ENCODE peak calls at places on chromosomes 12 and 14, in ten cellular contexts. One of them, this sample, is unnamed.

GRCh38 chr14:58066115-58066514 is 85.9 kb downstream of the ARMH4 start:
- DNase-seq in suprapubic skin: no peak
- DNase-seq in HuH-7.5: no peak
- DNase-seq in NCI-H2081: no peak
- DNase-seq in islet precursor cell: no peak
- DNase-seq in stimulated activated CD8-positive, alpha-beta memory T cell treated with anti-CD3 and anti-CD28 coated beads, Interleukin-12 subunit alpha, Interleukin-12 subunit beta, amount 100 ng/mL, for 4 hours: no peak
- DNase-seq in EH: no peak
- DNase-seq in uterus: no peak
- DNase-seq in COLO829: no peak
- DNase-seq in MV-4-11: no peak
- DNase-seq in this sample: no peak

GRCh38 chr14:105085766-105086165 is 20.5 kb upstream of the GPR132 start:
- DNase-seq in suprapubic skin: peak
- DNase-seq in stimulated activated CD8-positive, alpha-beta memory T cell treated with anti-CD3 and anti-CD28 coated beads, Interleukin-12 subunit alpha, Interleukin-12 subunit beta, amount 100 ng/mL, for 4 hours: no peak
- DNase-seq in HuH-7.5: no peak
- DNase-seq in islet precursor cell: no peak
- DNase-seq in EH: no peak
- DNase-seq in COLO829: no peak
- DNase-seq in MV-4-11: no peak
- DNase-seq in uterus: no peak
- DNase-seq in NCI-H2081: no peak
- DNase-seq in this sample: no peak

GRCh38 chr12:52860102-52860838 is 11.5 kb upstream of the KRT78 start:
- DNase-seq in MV-4-11: no peak
- DNase-seq in uterus: no peak
- DNase-seq in EH: peak
- DNase-seq in stimulated activated CD8-positive, alpha-beta memory T cell treated with anti-CD3 and anti-CD28 coated beads, Interleukin-12 subunit alpha, Interleukin-12 subunit beta, amount 100 ng/mL, for 4 hours: no peak
- DNase-seq in suprapubic skin: no peak
- DNase-seq in NCI-H2081: no peak
- DNase-seq in islet precursor cell: no peak
- DNase-seq in HuH-7.5: no peak
- DNase-seq in COLO829: no peak
- DNase-seq in this sample: peak

GRCh38 chr14:89486505-89486904 is 69.5 kb upstream of the FOXN3 start:
- DNase-seq in stimulated activated CD8-positive, alpha-beta memory T cell treated with anti-CD3 and anti-CD28 coated beads, Interleukin-12 subunit alpha, Interleukin-12 subunit beta, amount 100 ng/mL, for 4 hours: no peak
- DNase-seq in COLO829: no peak
- DNase-seq in HuH-7.5: no peak
- DNase-seq in islet precursor cell: no peak
- DNase-seq in NCI-H2081: no peak
- DNase-seq in suprapubic skin: no peak
- DNase-seq in MV-4-11: peak
- DNase-seq in uterus: no peak
- DNase-seq in EH: no peak
- DNase-seq in this sample: no peak

GRCh38 chr12:3991798-3992580 is 118.8 kb upstream of the PARP11 start:
- DNase-seq in islet precursor cell: peak
- DNase-seq in HuH-7.5: no peak
- DNase-seq in stimulated activated CD8-positive, alpha-beta memory T cell treated with anti-CD3 and anti-CD28 coated beads, Interleukin-12 subunit alpha, Interleukin-12 subunit beta, amount 100 ng/mL, for 4 hours: no peak
- DNase-seq in MV-4-11: no peak
- DNase-seq in EH: no peak
- DNase-seq in suprapubic skin: no peak
- DNase-seq in COLO829: no peak
- DNase-seq in NCI-H2081: no peak
- DNase-seq in uterus: no peak
- DNase-seq in this sample: no peak

GRCh38 chr14:37598973-37599526 is 3.6 kb downstream of the TTC6 start:
- DNase-seq in uterus: no peak
- DNase-seq in EH: no peak
- DNase-seq in stimulated activated CD8-positive, alpha-beta memory T cell treated with anti-CD3 and anti-CD28 coated beads, Interleukin-12 subunit alpha, Interleukin-12 subunit beta, amount 100 ng/mL, for 4 hours: no peak
- DNase-seq in islet precursor cell: no peak
- DNase-seq in suprapubic skin: no peak
- DNase-seq in COLO829: no peak
- DNase-seq in HuH-7.5: no peak
- DNase-seq in NCI-H2081: no peak
- DNase-seq in MV-4-11: no peak
- DNase-seq in this sample: no peak

GRCh38 chr12:27595231-27595642 is 71.2 kb downstream of the PPFIBP1 start:
- DNase-seq in islet precursor cell: peak
- DNase-seq in EH: peak
- DNase-seq in COLO829: no peak
- DNase-seq in NCI-H2081: no peak
- DNase-seq in MV-4-11: no peak
- DNase-seq in uterus: peak
- DNase-seq in stimulated activated CD8-positive, alpha-beta memory T cell treated with anti-CD3 and anti-CD28 coated beads, Interleukin-12 subunit alpha, Interleukin-12 subunit beta, amount 100 ng/mL, for 4 hours: no peak
- DNase-seq in suprapubic skin: no peak
- DNase-seq in HuH-7.5: no peak
- DNase-seq in this sample: no peak

GRCh38 chr14:35858521-35859209 is 32.5 kb downstream of the BRMS1L start:
- DNase-seq in MV-4-11: no peak
- DNase-seq in COLO829: no peak
- DNase-seq in NCI-H2081: no peak
- DNase-seq in EH: peak
- DNase-seq in stimulated activated CD8-positive, alpha-beta memory T cell treated with anti-CD3 and anti-CD28 coated beads, Interleukin-12 subunit alpha, Interleukin-12 subunit beta, amount 100 ng/mL, for 4 hours: no peak
- DNase-seq in suprapubic skin: no peak
- DNase-seq in HuH-7.5: no peak
- DNase-seq in islet precursor cell: peak
- DNase-seq in uterus: no peak
- DNase-seq in this sample: no peak

GRCh38 chr12:92417343-92417742 is 271.7 kb upstream of the BTG1 start:
- DNase-seq in NCI-H2081: no peak
- DNase-seq in uterus: no peak
- DNase-seq in EH: no peak
- DNase-seq in stimulated activated CD8-positive, alpha-beta memory T cell treated with anti-CD3 and anti-CD28 coated beads, Interleukin-12 subunit alpha, Interleukin-12 subunit beta, amount 100 ng/mL, for 4 hours: no peak
- DNase-seq in islet precursor cell: no peak
- DNase-seq in MV-4-11: no peak
- DNase-seq in suprapubic skin: no peak
- DNase-seq in HuH-7.5: no peak
- DNase-seq in COLO829: no peak
- DNase-seq in this sample: no peak

GRCh38 chr12:25106818-25107217 is 88.1 kb downstream of the DNAI7 start:
- DNase-seq in stimulated activated CD8-positive, alpha-beta memory T cell treated with anti-CD3 and anti-CD28 coated beads, Interleukin-12 subunit alpha, Interleukin-12 subunit beta, amount 100 ng/mL, for 4 hours: no peak
- DNase-seq in EH: no peak
- DNase-seq in MV-4-11: no peak
- DNase-seq in suprapubic skin: no peak
- DNase-seq in islet precursor cell: no peak
- DNase-seq in uterus: no peak
- DNase-seq in NCI-H2081: no peak
- DNase-seq in COLO829: no peak
- DNase-seq in HuH-7.5: no peak
- DNase-seq in this sample: no peak

GRCh38 chr14:90678420-90678819 is 137.8 kb downstream of the TTC7B start:
- DNase-seq in MV-4-11: peak
- DNase-seq in HuH-7.5: no peak
- DNase-seq in suprapubic skin: no peak
- DNase-seq in stimulated activated CD8-positive, alpha-beta memory T cell treated with anti-CD3 and anti-CD28 coated beads, Interleukin-12 subunit alpha, Interleukin-12 subunit beta, amount 100 ng/mL, for 4 hours: no peak
- DNase-seq in NCI-H2081: no peak
- DNase-seq in COLO829: no peak
- DNase-seq in uterus: no peak
- DNase-seq in islet precursor cell: no peak
- DNase-seq in EH: peak
- DNase-seq in this sample: no peak

GRCh38 chr14:63245893-63246292 is 41.6 kb downstream of the RHOJ start:
- DNase-seq in HuH-7.5: no peak
- DNase-seq in NCI-H2081: no peak
- DNase-seq in uterus: peak
- DNase-seq in MV-4-11: no peak
- DNase-seq in suprapubic skin: no peak
- DNase-seq in COLO829: no peak
- DNase-seq in stimulated activated CD8-positive, alpha-beta memory T cell treated with anti-CD3 and anti-CD28 coated beads, Interleukin-12 subunit alpha, Interleukin-12 subunit beta, amount 100 ng/mL, for 4 hours: no peak
- DNase-seq in islet precursor cell: no peak
- DNase-seq in EH: no peak
- DNase-seq in this sample: no peak

GRCh38 chr12:93094988-93095737 is 166.1 kb upstream of the EEA1 start:
- DNase-seq in COLO829: no peak
- DNase-seq in MV-4-11: peak
- DNase-seq in islet precursor cell: no peak
- DNase-seq in uterus: no peak
- DNase-seq in suprapubic skin: no peak
- DNase-seq in NCI-H2081: no peak
- DNase-seq in stimulated activated CD8-positive, alpha-beta memory T cell treated with anti-CD3 and anti-CD28 coated beads, Interleukin-12 subunit alpha, Interleukin-12 subunit beta, amount 100 ng/mL, for 4 hours: no peak
- DNase-seq in HuH-7.5: no peak
- DNase-seq in EH: no peak
- DNase-seq in this sample: no peak

GRCh38 chr12:6899837-6900519 is 4.6 kb upstream of the LRRC23 start:
- DNase-seq in COLO829: no peak
- DNase-seq in MV-4-11: peak
- DNase-seq in NCI-H2081: peak
- DNase-seq in stimulated activated CD8-positive, alpha-beta memory T cell treated with anti-CD3 and anti-CD28 coated beads, Interleukin-12 subunit alpha, Interleukin-12 subunit beta, amount 100 ng/mL, for 4 hours: no peak
- DNase-seq in EH: peak
- DNase-seq in islet precursor cell: no peak
- DNase-seq in uterus: no peak
- DNase-seq in suprapubic skin: peak
- DNase-seq in HuH-7.5: no peak
- DNase-seq in this sample: no peak

GRCh38 chr14:45112886-45113772 is 21.2 kb downstream of the FKBP3 start:
- DNase-seq in COLO829: no peak
- DNase-seq in HuH-7.5: no peak
- DNase-seq in uterus: no peak
- DNase-seq in MV-4-11: no peak
- DNase-seq in EH: no peak
- DNase-seq in islet precursor cell: no peak
- DNase-seq in NCI-H2081: peak
- DNase-seq in suprapubic skin: no peak
- DNase-seq in stimulated activated CD8-positive, alpha-beta memory T cell treated with anti-CD3 and anti-CD28 coated beads, Interleukin-12 subunit alpha, Interleukin-12 subunit beta, amount 100 ng/mL, for 4 hours: no peak
- DNase-seq in this sample: no peak

GRCh38 chr14:87148655-87149054 is 844.3 kb downstream of the GALC start:
- DNase-seq in suprapubic skin: no peak
- DNase-seq in NCI-H2081: no peak
- DNase-seq in COLO829: no peak
- DNase-seq in stimulated activated CD8-positive, alpha-beta memory T cell treated with anti-CD3 and anti-CD28 coated beads, Interleukin-12 subunit alpha, Interleukin-12 subunit beta, amount 100 ng/mL, for 4 hours: no peak
- DNase-seq in uterus: no peak
- DNase-seq in EH: peak
- DNase-seq in islet precursor cell: no peak
- DNase-seq in HuH-7.5: no peak
- DNase-seq in MV-4-11: no peak
- DNase-seq in this sample: no peak

GRCh38 chr12:121786441-121786825 is 7.1 kb downstream of the RHOF start:
- DNase-seq in HuH-7.5: no peak
- DNase-seq in uterus: no peak
- DNase-seq in suprapubic skin: peak
- DNase-seq in islet precursor cell: peak
- DNase-seq in stimulated activated CD8-positive, alpha-beta memory T cell treated with anti-CD3 and anti-CD28 coated beads, Interleukin-12 subunit alpha, Interleukin-12 subunit beta, amount 100 ng/mL, for 4 hours: no peak
- DNase-seq in COLO829: no peak
- DNase-seq in MV-4-11: no peak
- DNase-seq in NCI-H2081: no peak
- DNase-seq in EH: peak
- DNase-seq in this sample: peak

GRCh38 chr14:61342486-61342885 is 21.1 kb downstream of the PRKCH start:
- DNase-seq in MV-4-11: no peak
- DNase-seq in EH: no peak
- DNase-seq in HuH-7.5: no peak
- DNase-seq in suprapubic skin: no peak
- DNase-seq in COLO829: no peak
- DNase-seq in islet precursor cell: no peak
- DNase-seq in uterus: no peak
- DNase-seq in NCI-H2081: no peak
- DNase-seq in stimulated activated CD8-positive, alpha-beta memory T cell treated with anti-CD3 and anti-CD28 coated beads, Interleukin-12 subunit alpha, Interleukin-12 subunit beta, amount 100 ng/mL, for 4 hours: peak
- DNase-seq in this sample: no peak

GRCh38 chr14:100777366-100778077 is 48.4 kb upstream of the MEG3 start:
- DNase-seq in stimulated activated CD8-positive, alpha-beta memory T cell treated with anti-CD3 and anti-CD28 coated beads, Interleukin-12 subunit alpha, Interleukin-12 subunit beta, amount 100 ng/mL, for 4 hours: no peak
- DNase-seq in uterus: peak
- DNase-seq in NCI-H2081: no peak
- DNase-seq in islet precursor cell: peak
- DNase-seq in EH: no peak
- DNase-seq in COLO829: no peak
- DNase-seq in suprapubic skin: no peak
- DNase-seq in HuH-7.5: no peak
- DNase-seq in MV-4-11: no peak
- DNase-seq in this sample: no peak

GRCh38 chr12:59182660-59183455 is 262.6 kb upstream of the LRIG3 start:
- DNase-seq in COLO829: no peak
- DNase-seq in MV-4-11: no peak
- DNase-seq in NCI-H2081: no peak
- DNase-seq in EH: no peak
- DNase-seq in islet precursor cell: no peak
- DNase-seq in stimulated activated CD8-positive, alpha-beta memory T cell treated with anti-CD3 and anti-CD28 coated beads, Interleukin-12 subunit alpha, Interleukin-12 subunit beta, amount 100 ng/mL, for 4 hours: no peak
- DNase-seq in HuH-7.5: no peak
- DNase-seq in uterus: no peak
- DNase-seq in suprapubic skin: no peak
- DNase-seq in this sample: no peak

GRCh38 chr12:74391283-74391682 is 146.4 kb upstream of the ATXN7L3B start:
- DNase-seq in NCI-H2081: no peak
- DNase-seq in HuH-7.5: no peak
- DNase-seq in EH: no peak
- DNase-seq in MV-4-11: no peak
- DNase-seq in suprapubic skin: no peak
- DNase-seq in COLO829: no peak
- DNase-seq in stimulated activated CD8-positive, alpha-beta memory T cell treated with anti-CD3 and anti-CD28 coated beads, Interleukin-12 subunit alpha, Interleukin-12 subunit beta, amount 100 ng/mL, for 4 hours: no peak
- DNase-seq in uterus: no peak
- DNase-seq in islet precursor cell: no peak
- DNase-seq in this sample: no peak

GRCh38 chr12:129927316-129927900 is 23.6 kb upstream of the TMEM132D start:
- DNase-seq in MV-4-11: no peak
- DNase-seq in uterus: no peak
- DNase-seq in suprapubic skin: no peak
- DNase-seq in stimulated activated CD8-positive, alpha-beta memory T cell treated with anti-CD3 and anti-CD28 coated beads, Interleukin-12 subunit alpha, Interleukin-12 subunit beta, amount 100 ng/mL, for 4 hours: no peak
- DNase-seq in EH: no peak
- DNase-seq in HuH-7.5: no peak
- DNase-seq in COLO829: no peak
- DNase-seq in NCI-H2081: no peak
- DNase-seq in islet precursor cell: peak
- DNase-seq in this sample: no peak

GRCh38 chr12:94418517-94418916 is 41.1 kb downstream of the CEP83 start:
- DNase-seq in islet precursor cell: no peak
- DNase-seq in COLO829: no peak
- DNase-seq in uterus: no peak
- DNase-seq in stimulated activated CD8-positive, alpha-beta memory T cell treated with anti-CD3 and anti-CD28 coated beads, Interleukin-12 subunit alpha, Interleukin-12 subunit beta, amount 100 ng/mL, for 4 hours: no peak
- DNase-seq in HuH-7.5: no peak
- DNase-seq in suprapubic skin: no peak
- DNase-seq in NCI-H2081: no peak
- DNase-seq in EH: no peak
- DNase-seq in MV-4-11: peak
- DNase-seq in this sample: no peak